ENCODE peak calls at places on chromosomes 11 and 22, in eight cellular contexts. One of them, this sample, is unnamed.
A peak's percentile ranks its signal among the peaks of the same experiment; 100 is the strongest.

GRCh38 chr22:35835998-35836691 is 118.5 kb downstream of the APOL5 start:
- DNase-seq in neuronal stem cell: peak; percentile 39
- DNase-seq in left ventricle myocardium inferior: peak; percentile 43
- DNase-seq in brain microvascular endothelial cell: peak; percentile 78
- DNase-seq in lung: peak; percentile 64
- DNase-seq in CD4-positive, CD25-positive, alpha-beta regulatory T cell: no peak
- DNase-seq in tibial artery: peak; percentile 47
- DNase-seq in thyroid gland: peak; percentile 65
- DNase-seq in this sample: peak; percentile 37

GRCh38 chr11:118012083-118012669 is 26.0 kb downstream of the IL10RA start:
- DNase-seq in neuronal stem cell: no peak
- DNase-seq in left ventricle myocardium inferior: no peak
- DNase-seq in brain microvascular endothelial cell: no peak
- DNase-seq in lung: no peak
- DNase-seq in CD4-positive, CD25-positive, alpha-beta regulatory T cell: peak; percentile 63
- DNase-seq in tibial artery: peak; percentile 59
- DNase-seq in thyroid gland: no peak
- DNase-seq in this sample: no peak

GRCh38 chr22:44172370-44173108 is 8.2 kb upstream of the PARVG start:
- DNase-seq in neuronal stem cell: no peak
- DNase-seq in left ventricle myocardium inferior: peak; percentile 57
- DNase-seq in brain microvascular endothelial cell: peak; percentile 6
- DNase-seq in lung: peak; percentile 76
- DNase-seq in CD4-positive, CD25-positive, alpha-beta regulatory T cell: no peak
- DNase-seq in tibial artery: peak; percentile 76
- DNase-seq in thyroid gland: peak; percentile 20
- DNase-seq in this sample: peak; percentile 70

GRCh38 chr22:29167032-29167911 is 38.4 kb upstream of the EMID1 start:
- DNase-seq in neuronal stem cell: no peak
- DNase-seq in left ventricle myocardium inferior: no peak
- DNase-seq in brain microvascular endothelial cell: no peak
- DNase-seq in lung: no peak
- DNase-seq in CD4-positive, CD25-positive, alpha-beta regulatory T cell: peak; percentile 29
- DNase-seq in tibial artery: no peak
- DNase-seq in thyroid gland: no peak
- DNase-seq in this sample: no peak

GRCh38 chr11:119377112-119377901 is 4.2 kb downstream of the USP2 start:
- DNase-seq in neuronal stem cell: no peak
- DNase-seq in left ventricle myocardium inferior: no peak
- DNase-seq in brain microvascular endothelial cell: no peak
- DNase-seq in lung: no peak
- DNase-seq in CD4-positive, CD25-positive, alpha-beta regulatory T cell: no peak
- DNase-seq in tibial artery: no peak
- DNase-seq in thyroid gland: no peak
- DNase-seq in this sample: no peak

GRCh38 chr11:129980086-129980485 is 22.5 kb downstream of the PRDM10 start:
- DNase-seq in neuronal stem cell: no peak
- DNase-seq in left ventricle myocardium inferior: no peak
- DNase-seq in brain microvascular endothelial cell: no peak
- DNase-seq in lung: no peak
- DNase-seq in CD4-positive, CD25-positive, alpha-beta regulatory T cell: no peak
- DNase-seq in tibial artery: no peak
- DNase-seq in thyroid gland: no peak
- DNase-seq in this sample: no peak

GRCh38 chr11:114340311-114341131 is 44.3 kb downstream of the NNMT start:
- DNase-seq in neuronal stem cell: peak; percentile 45
- DNase-seq in left ventricle myocardium inferior: peak; percentile 20
- DNase-seq in brain microvascular endothelial cell: peak; percentile 47
- DNase-seq in lung: no peak
- DNase-seq in CD4-positive, CD25-positive, alpha-beta regulatory T cell: peak; percentile 69
- DNase-seq in tibial artery: peak; percentile 49
- DNase-seq in thyroid gland: peak; percentile 37
- DNase-seq in this sample: peak; percentile 50

GRCh38 chr11:117068303-117068860 is 29.8 kb downstream of the SIK3 start:
- DNase-seq in neuronal stem cell: no peak
- DNase-seq in left ventricle myocardium inferior: no peak
- DNase-seq in brain microvascular endothelial cell: no peak
- DNase-seq in lung: no peak
- DNase-seq in CD4-positive, CD25-positive, alpha-beta regulatory T cell: no peak
- DNase-seq in tibial artery: no peak
- DNase-seq in thyroid gland: no peak
- DNase-seq in this sample: no peak

GRCh38 chr22:41909290-41910049 is 5.4 kb downstream of the SHISA8 start:
- DNase-seq in neuronal stem cell: no peak
- DNase-seq in left ventricle myocardium inferior: no peak
- DNase-seq in brain microvascular endothelial cell: no peak
- DNase-seq in lung: no peak
- DNase-seq in CD4-positive, CD25-positive, alpha-beta regulatory T cell: no peak
- DNase-seq in tibial artery: no peak
- DNase-seq in thyroid gland: no peak
- DNase-seq in this sample: no peak
- H3K4me3 ChIP-seq in neuronal stem cell: no peak overlapping the region
- H3K4me3 ChIP-seq in left ventricle myocardium inferior: peak overlapping the region; percentile 64
- H3K4me3 ChIP-seq in brain microvascular endothelial cell: no peak overlapping the region
- H3K4me3 ChIP-seq in lung: no peak overlapping the region
- H3K4me3 ChIP-seq in CD4-positive, CD25-positive, alpha-beta regulatory T cell: no peak overlapping the region
- H3K4me3 ChIP-seq in tibial artery: peak overlapping the region; percentile 21
- H3K4me3 ChIP-seq in thyroid gland: no peak overlapping the region
- H3K4me3 ChIP-seq in this sample: peak overlapping the region; percentile 64

DNA sequence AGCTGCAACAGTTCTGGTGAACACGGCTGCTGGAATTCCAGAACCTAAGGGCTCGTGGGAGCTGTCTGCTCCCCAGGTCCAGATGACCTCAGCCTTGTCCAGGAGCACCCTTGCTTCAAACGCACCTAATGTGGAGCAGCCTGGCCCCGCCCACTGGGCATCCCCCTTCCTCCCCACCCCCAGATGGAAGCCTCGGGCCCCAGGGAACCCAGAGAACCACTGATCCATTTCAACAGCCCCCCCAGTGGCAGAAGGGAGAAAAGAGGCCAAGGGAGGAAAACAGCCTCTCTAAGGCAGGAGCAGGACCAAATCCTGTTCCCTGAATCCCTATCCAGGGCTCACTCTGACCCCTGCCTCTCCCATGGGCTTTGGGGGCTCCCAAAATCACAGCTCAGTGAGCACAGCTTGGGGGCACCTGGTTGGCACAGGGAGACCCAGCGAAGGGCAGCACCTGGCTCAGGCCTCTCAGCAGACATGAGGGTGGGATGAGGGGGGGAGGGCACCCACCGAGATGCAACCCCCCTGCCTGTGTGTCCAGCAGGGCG is 1.2 kb downstream of the CYTH4 start:
- DNase-seq in neuronal stem cell: no peak
- DNase-seq in left ventricle myocardium inferior: no peak
- DNase-seq in brain microvascular endothelial cell: no peak
- DNase-seq in lung: no peak
- DNase-seq in CD4-positive, CD25-positive, alpha-beta regulatory T cell: no peak
- DNase-seq in tibial artery: no peak
- DNase-seq in thyroid gland: no peak
- DNase-seq in this sample: no peak
- H3K27ac ChIP-seq in neuronal stem cell: no peak overlapping the region
- H3K27ac ChIP-seq in left ventricle myocardium inferior: peak overlapping the region; percentile 55
- H3K27ac ChIP-seq in brain microvascular endothelial cell: no peak overlapping the region
- H3K27ac ChIP-seq in lung: no peak overlapping the region
- H3K27ac ChIP-seq in CD4-positive, CD25-positive, alpha-beta regulatory T cell: peak overlapping the region; percentile 80
- H3K27ac ChIP-seq in tibial artery: no peak overlapping the region
- H3K27ac ChIP-seq in thyroid gland: no peak overlapping the region
- H3K27ac ChIP-seq in this sample: peak overlapping the region; percentile 24

GRCh38 chr22:37517826-37518450 is 1.3 kb downstream of the CARD10 start:
- DNase-seq in neuronal stem cell: no peak
- DNase-seq in left ventricle myocardium inferior: no peak
- DNase-seq in brain microvascular endothelial cell: no peak
- DNase-seq in lung: no peak
- DNase-seq in CD4-positive, CD25-positive, alpha-beta regulatory T cell: no peak
- DNase-seq in tibial artery: no peak
- DNase-seq in thyroid gland: no peak
- DNase-seq in this sample: no peak
- H3K4me3 ChIP-seq in neuronal stem cell: peak overlapping the region; percentile 30
- H3K4me3 ChIP-seq in left ventricle myocardium inferior: peak overlapping the region; percentile 77
- H3K4me3 ChIP-seq in brain microvascular endothelial cell: peak overlapping the region; percentile 64
- H3K4me3 ChIP-seq in lung: no peak overlapping the region
- H3K4me3 ChIP-seq in CD4-positive, CD25-positive, alpha-beta regulatory T cell: no peak overlapping the region
- H3K4me3 ChIP-seq in tibial artery: no peak overlapping the region
- H3K4me3 ChIP-seq in thyroid gland: peak overlapping the region; percentile 49
- H3K4me3 ChIP-seq in this sample: peak overlapping the region; percentile 61

DNA sequence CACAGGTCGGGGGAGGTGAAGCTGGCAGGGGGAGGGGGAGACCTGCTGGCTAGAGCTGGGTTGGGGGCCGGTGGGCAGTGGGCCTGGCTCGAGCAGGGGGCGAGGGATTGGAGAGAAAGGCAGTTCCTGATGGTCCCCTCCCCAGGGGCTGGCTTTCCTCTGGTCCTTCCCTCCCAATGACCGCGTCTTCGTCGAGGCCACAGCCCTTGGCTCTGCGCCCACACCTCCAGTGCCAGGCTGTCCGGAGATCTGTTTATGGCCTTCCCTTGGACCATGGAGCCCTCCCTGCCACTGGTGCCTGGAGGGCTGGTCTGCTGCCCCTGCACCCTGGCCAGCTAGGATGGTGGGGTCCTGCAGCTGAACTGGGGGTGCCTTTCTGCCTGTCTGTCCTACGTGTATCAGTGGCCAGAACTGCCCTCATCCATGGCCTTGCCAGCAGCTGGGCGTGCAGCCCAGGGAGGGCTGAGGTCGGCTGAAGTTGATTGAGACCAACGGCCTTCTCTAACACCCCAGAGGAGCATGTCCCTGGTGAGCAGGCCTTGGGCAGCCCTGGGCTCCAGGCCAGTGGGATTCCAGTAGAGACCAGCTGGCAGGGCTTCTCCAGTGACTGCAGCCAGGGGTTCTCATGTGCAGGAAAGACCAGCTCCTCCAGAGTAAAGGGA is 12.3 kb downstream of the TANGO2 start:
- DNase-seq in neuronal stem cell: no peak
- DNase-seq in left ventricle myocardium inferior: peak; percentile 73
- DNase-seq in brain microvascular endothelial cell: no peak
- DNase-seq in lung: no peak
- DNase-seq in CD4-positive, CD25-positive, alpha-beta regulatory T cell: no peak
- DNase-seq in tibial artery: no peak
- DNase-seq in thyroid gland: peak; percentile 81
- DNase-seq in this sample: peak; percentile 24
- H3K27ac ChIP-seq in neuronal stem cell: no peak overlapping the region
- H3K27ac ChIP-seq in left ventricle myocardium inferior: peak overlapping the region; percentile 85
- H3K27ac ChIP-seq in brain microvascular endothelial cell: no peak overlapping the region
- H3K27ac ChIP-seq in lung: peak overlapping the region; percentile 10
- H3K27ac ChIP-seq in CD4-positive, CD25-positive, alpha-beta regulatory T cell: no peak overlapping the region
- H3K27ac ChIP-seq in tibial artery: peak overlapping the region; percentile 65
- H3K27ac ChIP-seq in thyroid gland: peak overlapping the region; percentile 67
- H3K27ac ChIP-seq in this sample: peak overlapping the region; percentile 61

GRCh38 chr22:49352361-49353169 is 475.1 kb downstream of the BRD1 start:
- DNase-seq in neuronal stem cell: no peak
- DNase-seq in left ventricle myocardium inferior: no peak
- DNase-seq in brain microvascular endothelial cell: no peak
- DNase-seq in lung: no peak
- DNase-seq in CD4-positive, CD25-positive, alpha-beta regulatory T cell: no peak
- DNase-seq in tibial artery: no peak
- DNase-seq in thyroid gland: no peak
- DNase-seq in this sample: no peak
- H3K4me3 ChIP-seq in neuronal stem cell: no peak overlapping the region
- H3K4me3 ChIP-seq in left ventricle myocardium inferior: no peak overlapping the region
- H3K4me3 ChIP-seq in brain microvascular endothelial cell: no peak overlapping the region
- H3K4me3 ChIP-seq in lung: no peak overlapping the region
- H3K4me3 ChIP-seq in CD4-positive, CD25-positive, alpha-beta regulatory T cell: no peak overlapping the region
- H3K4me3 ChIP-seq in tibial artery: no peak overlapping the region
- H3K4me3 ChIP-seq in thyroid gland: no peak overlapping the region
- H3K4me3 ChIP-seq in this sample: no peak overlapping the region

GRCh38 chr22:23222033-23222840 is 41.9 kb downstream of the BCR start:
- DNase-seq in neuronal stem cell: no peak
- DNase-seq in left ventricle myocardium inferior: no peak
- DNase-seq in brain microvascular endothelial cell: no peak
- DNase-seq in lung: no peak
- DNase-seq in CD4-positive, CD25-positive, alpha-beta regulatory T cell: no peak
- DNase-seq in tibial artery: no peak
- DNase-seq in thyroid gland: no peak
- DNase-seq in this sample: no peak

GRCh38 chr22:23222875-23223565 is 42.7 kb downstream of the BCR start:
- DNase-seq in neuronal stem cell: no peak
- DNase-seq in left ventricle myocardium inferior: no peak
- DNase-seq in brain microvascular endothelial cell: no peak
- DNase-seq in lung: no peak
- DNase-seq in CD4-positive, CD25-positive, alpha-beta regulatory T cell: no peak
- DNase-seq in tibial artery: no peak
- DNase-seq in thyroid gland: no peak
- DNase-seq in this sample: no peak

GRCh38 chr22:23220485-23221350 is 40.4 kb downstream of the BCR start:
- DNase-seq in neuronal stem cell: no peak
- DNase-seq in left ventricle myocardium inferior: peak; percentile 15
- DNase-seq in brain microvascular endothelial cell: no peak
- DNase-seq in lung: no peak
- DNase-seq in CD4-positive, CD25-positive, alpha-beta regulatory T cell: peak; percentile 60
- DNase-seq in tibial artery: no peak
- DNase-seq in thyroid gland: no peak
- DNase-seq in this sample: no peak

GRCh38 chr22:23219787-23220484 is 39.6 kb downstream of the BCR start:
- DNase-seq in neuronal stem cell: no peak
- DNase-seq in left ventricle myocardium inferior: no peak
- DNase-seq in brain microvascular endothelial cell: peak; percentile 53
- DNase-seq in lung: peak; percentile 61
- DNase-seq in CD4-positive, CD25-positive, alpha-beta regulatory T cell: peak; percentile 74
- DNase-seq in tibial artery: no peak
- DNase-seq in thyroid gland: peak; percentile 90
- DNase-seq in this sample: no peak

GRCh38 chr22:23221351-23221804 is 41.1 kb downstream of the BCR start:
- DNase-seq in neuronal stem cell: no peak
- DNase-seq in left ventricle myocardium inferior: no peak
- DNase-seq in brain microvascular endothelial cell: no peak
- DNase-seq in lung: no peak
- DNase-seq in CD4-positive, CD25-positive, alpha-beta regulatory T cell: no peak
- DNase-seq in tibial artery: no peak
- DNase-seq in thyroid gland: no peak
- DNase-seq in this sample: no peak
- H3K27ac ChIP-seq in neuronal stem cell: no peak overlapping the region
- H3K27ac ChIP-seq in left ventricle myocardium inferior: no peak overlapping the region
- H3K27ac ChIP-seq in brain microvascular endothelial cell: no peak overlapping the region
- H3K27ac ChIP-seq in lung: no peak overlapping the region
- H3K27ac ChIP-seq in CD4-positive, CD25-positive, alpha-beta regulatory T cell: no peak overlapping the region
- H3K27ac ChIP-seq in tibial artery: no peak overlapping the region
- H3K27ac ChIP-seq in thyroid gland: no peak overlapping the region
- H3K27ac ChIP-seq in this sample: no peak overlapping the region